ENCODE peak calls at places on chromosomes 2 and 18, in seven cellular contexts. V is stomach, K is caudate nucleus, E is neuronal stem cell, M is endothelial cell of umbilical vein, G is coronary artery, X is Peyer's patch. Y is an unnamed sample.
A peak's percentile ranks its signal among the peaks of the same experiment; 100 is the strongest.

GRCh38 chr2:172783091-172783898 is 47.6 kb downstream of the RAPGEF4 start:
- DNase-seq in V (no peak), K (no peak), E (no peak), M (peak; percentile 78), G (no peak), X (no peak), Y (peak; percentile 43)

GRCh38 chr2:100105678-100106054 is 36.7 kb downstream of the AFF3 start:
- DNase-seq in V (no peak), K (no peak), E (no peak), M (no peak), G (no peak), X (no peak), Y (no peak)

GRCh38 chr18:35714539-35714938 is 133.0 kb downstream of the GALNT1 start:
- DNase-seq in V (no peak), K (no peak), E (no peak), M (no peak), G (no peak), X (no peak), Y (no peak)

GRCh38 chr2:208984376-208985100 is 439.3 kb upstream of the MAP2 start:
- DNase-seq in V (no peak), K (no peak), E (no peak), M (no peak), G (no peak), X (no peak), Y (peak; percentile 10)

GRCh38 chr18:63025251-63025710 is 294.3 kb downstream of the BCL2 start:
- DNase-seq in V (no peak), K (no peak), E (peak; percentile 21), M (no peak), G (no peak), X (no peak), Y (no peak)

GRCh38 chr18:12345491-12346239 is 31.4 kb downstream of the AFG3L2 start:
- DNase-seq in V (no peak), K (no peak), E (no peak), M (no peak), G (no peak), X (no peak), Y (no peak)

GRCh38 chr2:133753665-133754064 is 185.4 kb upstream of the NCKAP5 start:
- DNase-seq in V (no peak), K (no peak), E (no peak), M (no peak), G (no peak), X (no peak), Y (no peak)

GRCh38 chr2:140376686-140377085 is 1596.5 kb upstream of the NXPH2 start:
- DNase-seq in V (no peak), K (no peak), E (no peak), M (no peak), G (no peak), X (no peak), Y (no peak)

GRCh38 chr2:212448698-212449097 is 89.9 kb downstream of the ERBB4 start:
- DNase-seq in V (no peak), K (no peak), E (no peak), M (no peak), G (no peak), X (no peak), Y (no peak)

GRCh38 chr2:128736689-128737545 is 418.2 kb upstream of the HS6ST1 start:
- DNase-seq in V (peak; percentile 80), K (peak; percentile 33), E (peak; percentile 77), M (peak; percentile 50), G (no peak), X (peak; percentile 73), Y (no peak)

GRCh38 chr18:56575819-56576663 is 62.4 kb downstream of the TXNL1 start:
- DNase-seq in V (no peak), K (no peak), E (peak; percentile 48), M (peak; percentile 82), G (no peak), X (no peak), Y (no peak)

GRCh38 chr2:112980537-112980936 is 2.7 kb downstream of the IL36G start:
- DNase-seq in V (no peak), K (no peak), E (no peak), M (no peak), G (no peak), X (no peak), Y (no peak)

GRCh38 chr2:102619414-102620319 is at the start of gene SLC9A2:
- DNase-seq in V (peak; percentile 72), K (no peak), E (peak; percentile 48), M (peak; percentile 6), G (no peak), X (peak; percentile 80), Y (no peak)

GRCh38 chr2:65550246-65550645 is 117.8 kb upstream of the SPRED2 start:
- DNase-seq in V (no peak), K (no peak), E (no peak), M (no peak), G (no peak), X (no peak), Y (no peak)

GRCh38 chr2:215356948-215357461 is 45.1 kb downstream of the ATIC start:
- DNase-seq in V (no peak), K (no peak), E (no peak), M (no peak), G (no peak), X (no peak), Y (no peak)

DNA sequence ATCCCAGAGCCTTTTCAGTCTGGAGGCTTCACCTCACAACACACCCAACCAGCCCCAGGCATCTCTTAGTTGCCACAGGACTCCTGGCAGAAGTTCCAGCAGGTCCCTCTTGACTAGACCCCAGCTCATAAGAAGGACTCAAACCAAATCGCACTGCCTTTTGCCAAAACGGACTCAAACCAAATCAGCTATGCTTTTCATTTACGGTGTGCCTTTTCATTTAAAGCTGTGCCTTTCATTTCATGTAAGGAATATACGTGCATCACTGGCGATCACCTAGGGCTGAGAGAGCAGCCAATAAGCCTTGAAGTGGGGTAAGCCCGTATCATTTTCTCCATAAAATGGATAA is 58.2 kb upstream of the EML4 start:
- DNase-seq in V (no peak), K (no peak), E (no peak), M (no peak), G (no peak), X (no peak), Y (no peak)
- H3K27ac ChIP-seq in V (no peak overlapping the region), K (no peak overlapping the region), E (no peak overlapping the region), M (no peak overlapping the region), G (no peak overlapping the region), X (no peak overlapping the region), Y (no peak overlapping the region)

GRCh38 chr2:180934911-180935310 is 45.5 kb upstream of the UBE2E3 start:
- DNase-seq in V (no peak), K (no peak), E (no peak), M (no peak), G (no peak), X (no peak), Y (no peak)
- H3K27ac ChIP-seq in V (no peak overlapping the region), K (no peak overlapping the region), E (no peak overlapping the region), M (no peak overlapping the region), G (no peak overlapping the region), X (no peak overlapping the region), Y (no peak overlapping the region)

GRCh38 chr2:174180165-174180724 is 68.1 kb downstream of the OLA1 start:
- DNase-seq in V (no peak), K (no peak), E (no peak), M (peak; percentile 37), G (no peak), X (no peak), Y (no peak)
- H3K27ac ChIP-seq in V (no peak overlapping the region), K (no peak overlapping the region), E (no peak overlapping the region), M (no peak overlapping the region), G (no peak overlapping the region), X (no peak overlapping the region), Y (no peak overlapping the region)

DNA sequence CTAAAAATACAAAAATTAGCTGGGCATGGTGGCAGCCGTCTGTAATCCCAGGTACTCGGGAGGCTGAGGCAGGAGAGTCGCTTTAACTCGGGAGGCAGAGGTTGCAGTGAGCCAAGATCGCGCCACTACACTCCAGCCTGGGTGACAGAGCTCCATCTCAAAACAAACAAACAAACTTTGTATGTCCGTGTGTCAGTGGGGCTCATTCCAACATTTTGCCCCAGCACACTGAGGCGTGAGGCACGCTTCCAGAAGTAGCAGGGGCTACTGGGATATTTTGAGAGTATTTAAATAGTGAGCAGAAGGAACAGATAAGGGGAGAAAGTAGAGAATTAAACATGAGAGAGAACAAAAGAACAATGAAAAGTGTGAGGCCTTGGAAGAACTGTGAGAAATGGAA is 83.3 kb upstream of the TANK start:
- DNase-seq in V (no peak), K (no peak), E (no peak), M (no peak), G (no peak), X (no peak), Y (no peak)
- H3K27ac ChIP-seq in V (peak overlapping the region; percentile 59), K (no peak overlapping the region), E (no peak overlapping the region), M (peak overlapping the region; percentile 99), G (no peak overlapping the region), X (peak overlapping the region; percentile 2), Y (peak overlapping the region; percentile 62)

DNA sequence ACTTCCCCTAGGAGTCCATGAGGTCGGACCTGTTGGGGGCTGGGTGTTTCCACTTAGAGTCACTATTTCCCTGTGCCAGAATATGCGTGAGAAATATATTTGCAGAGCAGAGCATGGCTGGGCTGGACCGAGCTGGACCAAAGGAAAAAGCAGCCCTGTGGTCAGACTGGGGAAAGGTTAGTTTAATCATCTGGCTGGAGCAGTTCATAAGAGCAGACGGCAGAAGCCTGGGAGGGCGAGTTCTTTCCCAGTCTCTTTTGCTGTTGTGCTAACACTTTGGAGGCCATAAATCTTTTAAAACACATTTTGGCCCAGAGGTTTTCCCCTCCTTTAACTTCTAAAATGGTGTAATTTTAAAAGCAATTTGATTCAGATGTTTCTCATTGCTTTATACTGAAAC is 66.5 kb downstream of the GLI2 start:
- DNase-seq in V (no peak), K (no peak), E (no peak), M (no peak), G (no peak), X (no peak), Y (no peak)
- H3K27ac ChIP-seq in V (peak overlapping the region; percentile 41), K (no peak overlapping the region), E (no peak overlapping the region), M (no peak overlapping the region), G (peak overlapping the region; percentile 44), X (no peak overlapping the region), Y (no peak overlapping the region)